ENCODE peak calls at places on chromosomes 16 and 17, in four cellular contexts. Z is IMR-90, N is H1, D is mesenchymal stem cell. O is an unnamed sample.

GRCh38 chr16:50058091-50058771 is 7.5 kb upstream of the HEATR3 start:
- DNase-seq in Z (no peak), N (no peak), D (no peak), O (no peak)

GRCh38 chr17:78469443-78469842 is 91.0 kb downstream of the PGS1 start:
- DNase-seq in Z (no peak), N (no peak), D (no peak), O (no peak)

GRCh38 chr17:17994770-17995169 is 22.1 kb downstream of the DRC3 start:
- DNase-seq in Z (no peak), N (no peak), D (no peak), O (peak)

GRCh38 chr17:3678095-3678820 is 9.6 kb downstream of the EMC6 start:
- DNase-seq in Z (peak), N (no peak), D (no peak), O (no peak)

GRCh38 chr17:20045476-20045875 is 36.3 kb downstream of the SPECC1 start:
- DNase-seq in Z (no peak), N (no peak), D (no peak), O (no peak)

GRCh38 chr17:81991684-81992513 is 14.5 kb downstream of the ASPSCR1 start:
- DNase-seq in Z (peak), N (no peak), D (peak), O (peak)

GRCh38 chr16:89122322-89122831 is 28.7 kb downstream of the ACSF3 start:
- DNase-seq in Z (no peak), N (no peak), D (no peak), O (no peak)

GRCh38 chr16:58501242-58502131 is 1.5 kb downstream of the NDRG4 start:
- DNase-seq in Z (no peak), N (no peak), D (no peak), O (no peak)

GRCh38 chr17:42285346-42286050 is 2.8 kb upstream of the STAT5A start:
- DNase-seq in Z (no peak), N (no peak), D (no peak), O (no peak)

GRCh38 chr17:43449470-43450202 is 34.1 kb upstream of the DHX8 start:
- DNase-seq in Z (no peak), N (no peak), D (no peak), O (no peak)

DNA sequence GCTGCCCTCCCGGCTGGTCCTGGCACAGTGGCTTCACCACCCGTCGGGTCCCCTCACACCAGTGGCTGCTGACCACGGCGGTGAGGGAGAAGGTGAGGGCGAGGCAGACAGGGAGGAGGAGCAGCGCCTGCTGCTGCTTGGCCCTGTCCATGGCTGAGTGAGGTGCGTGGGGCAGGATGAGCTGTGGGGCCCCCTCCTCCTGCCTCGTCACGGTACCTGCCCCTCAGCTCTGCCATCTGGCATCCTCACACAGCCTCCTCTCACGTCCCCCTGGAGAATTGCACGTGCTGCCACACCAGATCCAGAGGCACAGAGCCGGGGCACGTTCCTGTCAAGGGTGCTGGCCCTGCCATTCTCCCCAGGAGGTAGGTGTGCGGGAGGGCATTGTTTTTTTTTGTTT is at the start of gene GSG1L2:
- DNase-seq in Z (no peak), N (no peak), D (no peak), O (no peak)
- H3K23ac ChIP-seq in Z (no peak), N (no peak), D (no peak), O (no peak)

DNA sequence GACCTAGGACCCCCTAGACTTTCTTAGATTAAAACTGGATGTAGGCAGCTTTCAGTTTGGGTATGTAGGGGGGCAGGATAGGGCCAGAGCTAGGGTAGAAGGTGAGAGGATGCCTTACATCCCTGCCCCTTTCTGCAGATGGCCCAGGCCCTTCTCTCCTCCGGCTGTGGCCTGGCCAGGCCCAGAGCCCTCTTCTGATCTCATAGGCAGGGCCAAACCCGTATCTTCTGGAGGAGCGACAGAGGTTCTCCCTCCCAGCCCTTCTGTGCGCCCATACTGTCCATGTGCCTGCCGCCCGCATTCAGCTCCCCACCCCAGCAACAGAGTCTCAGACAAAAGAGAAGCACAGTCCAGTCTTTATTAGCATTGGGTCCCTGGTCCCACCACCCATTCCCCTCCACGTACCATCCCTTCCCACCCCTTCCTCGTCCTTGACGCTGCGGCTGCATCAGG is 2.0 kb upstream of the TSPOAP1 start:
- DNase-seq in Z (no peak), N (no peak), D (no peak), O (no peak)
- H3K23ac ChIP-seq in Z (no peak), N (no peak), D (no peak), O (no peak)

GRCh38 chr17:74350486-74350885 is 11.2 kb downstream of the BTBD17 start:
- DNase-seq in Z (no peak), N (no peak), D (no peak), O (no peak)
- H3K23ac ChIP-seq in Z (no peak), N (no peak), D (no peak), O (no peak)

GRCh38 chr17:54969658-54970572 is 1.4 kb downstream of the STXBP4 start:
- DNase-seq in Z (no peak), N (no peak), D (no peak), O (no peak)

GRCh38 chr17:54968259-54968953 is at the start of the genes COX11 and STXBP4:
- DNase-seq in Z (peak), N (peak), D (peak), O (peak)

GRCh38 chr17:54971147-54971546 is 2.6 kb downstream of the STXBP4 start:
- DNase-seq in Z (no peak), N (no peak), D (no peak), O (no peak)

GRCh38 chr17:54967621-54968258 is 714 bp downstream of the COX11 start:
- DNase-seq in Z (peak), N (no peak), D (peak), O (peak)

DNA sequence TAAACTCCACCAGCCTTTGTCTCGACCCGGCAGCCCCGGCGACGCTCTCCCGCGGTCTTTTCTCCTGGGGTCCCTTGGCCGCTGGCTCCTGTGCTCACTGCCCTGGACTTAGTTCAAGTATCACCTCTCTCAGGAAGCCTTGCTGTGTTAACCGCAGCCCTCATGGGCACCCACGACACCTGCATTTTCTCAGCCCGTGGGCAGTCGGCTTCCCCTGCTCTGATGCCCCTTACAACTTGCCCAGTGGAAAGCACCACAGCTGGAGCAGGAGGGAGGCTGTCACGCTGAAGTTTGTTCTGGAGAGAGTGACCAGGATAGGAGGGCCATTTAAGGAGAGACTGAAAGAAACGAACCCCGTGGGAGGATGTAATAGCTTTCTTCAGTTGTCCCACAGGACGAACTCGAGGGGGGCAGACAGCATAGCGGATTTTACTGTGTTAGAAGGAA is 412 bp downstream of the STXBP4 start:
- DNase-seq in Z (peak), N (no peak), D (peak), O (no peak)
- H3K23ac ChIP-seq in Z (peak), N (no peak), D (no peak), O (no peak)

DNA sequence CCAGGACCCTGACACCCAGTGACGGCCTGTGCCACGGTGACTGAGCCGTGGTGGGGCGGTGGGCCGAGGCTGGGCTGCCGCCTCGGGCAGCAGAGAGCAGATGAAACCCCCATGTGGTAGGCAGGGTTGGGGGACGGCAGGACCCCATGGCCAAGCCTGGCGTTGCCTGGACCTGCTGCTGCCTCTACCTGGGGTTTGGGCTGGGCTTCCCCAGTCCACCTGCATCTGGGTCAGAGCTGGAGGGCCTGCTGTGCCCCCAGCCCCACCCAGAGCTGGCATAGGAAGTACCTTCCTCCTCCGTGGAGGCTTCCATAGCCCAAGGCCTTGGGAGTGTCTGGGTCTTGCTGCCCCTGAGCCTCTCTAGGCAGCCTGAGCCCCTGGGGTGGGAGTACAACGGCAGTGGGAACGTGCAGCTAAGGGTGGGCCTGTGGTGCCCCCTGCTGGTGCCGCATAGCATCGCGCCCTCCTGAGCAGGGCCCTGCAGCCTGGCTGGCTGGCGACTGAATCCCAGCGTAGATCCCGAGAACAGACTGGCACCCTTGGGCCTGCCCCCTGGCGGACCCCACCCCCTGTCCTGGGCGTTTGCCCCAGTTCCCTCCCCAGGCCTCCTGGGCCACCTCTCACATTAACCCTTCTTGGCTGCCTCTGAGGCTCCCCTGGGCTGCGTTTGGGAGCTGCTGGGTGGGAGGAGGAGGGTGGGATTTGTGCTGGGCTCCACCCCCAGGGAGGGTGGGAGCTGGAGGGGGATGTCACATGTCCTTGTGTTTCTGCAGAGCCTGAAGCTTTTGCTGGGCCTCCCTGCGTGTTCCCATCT is 12.6 kb upstream of the ATP6V0C start:
- DNase-seq in Z (peak), N (peak), D (peak), O (peak)
- H3K23ac ChIP-seq in Z (no peak), N (no peak), D (no peak), O (no peak)

DNA sequence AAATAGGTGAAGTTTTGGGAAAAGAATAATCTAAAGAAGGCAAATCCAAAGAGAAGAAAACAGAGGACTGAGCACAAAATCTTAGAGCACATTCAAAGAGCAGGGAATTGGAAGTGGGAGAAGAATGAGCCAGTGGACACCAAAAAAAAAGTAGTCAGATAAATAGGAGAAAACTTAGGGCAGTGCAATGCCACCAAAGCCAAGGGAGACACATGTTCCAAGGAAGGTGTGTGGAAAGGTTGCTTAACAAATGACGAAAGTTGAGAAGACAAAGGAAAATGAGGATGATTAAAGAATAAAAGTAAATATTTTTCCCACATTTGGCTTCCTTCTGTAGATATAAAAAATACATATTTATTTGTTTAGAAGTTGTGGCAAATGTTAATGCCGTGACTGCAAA is 237.6 kb downstream of the TANC2 start:
- DNase-seq in Z (no peak), N (no peak), D (no peak), O (no peak)
- H3K23ac ChIP-seq in Z (no peak), N (no peak), D (no peak), O (no peak)

DNA sequence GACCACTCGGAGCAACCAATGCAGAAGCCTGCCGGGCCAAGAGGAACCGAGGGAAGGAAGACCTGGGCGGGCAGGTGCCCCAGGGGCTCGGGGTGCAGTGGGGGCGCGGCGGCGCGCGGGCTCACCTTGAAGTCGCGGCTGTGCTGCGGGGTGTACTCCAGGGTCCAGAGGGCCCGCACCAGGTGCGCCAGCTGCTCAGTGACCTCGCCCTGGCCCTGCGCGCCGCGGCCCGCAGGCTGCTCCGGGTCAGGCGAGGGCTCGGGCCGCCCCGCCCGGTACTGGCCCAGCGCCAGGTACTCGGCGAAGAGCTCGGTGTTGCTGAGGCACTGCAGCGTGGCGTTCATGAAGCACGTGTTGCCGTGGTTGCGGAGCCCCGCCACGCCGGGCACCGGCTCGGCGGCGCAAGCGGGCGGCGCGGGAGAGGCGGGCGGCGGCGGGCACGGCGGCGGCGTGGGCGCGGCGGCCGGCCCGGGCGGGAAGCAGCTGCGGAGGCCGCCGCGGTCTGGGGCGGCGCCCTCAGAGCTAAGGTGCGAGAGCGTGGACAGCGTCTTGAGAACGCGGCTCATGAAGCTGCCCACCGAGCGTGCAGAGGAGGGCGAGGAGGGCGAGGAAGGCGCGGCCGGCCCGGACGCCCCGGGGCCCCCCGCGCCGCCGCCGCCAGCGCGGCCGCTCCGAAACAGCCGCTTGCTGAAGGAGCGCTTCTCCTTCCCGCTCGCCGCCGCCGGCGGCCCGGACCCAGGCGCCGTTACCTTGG is 562 bp downstream of the USP31 start:
- DNase-seq in Z (peak), N (no peak), D (peak), O (peak)
- H3K23ac ChIP-seq in Z (peak), N (no peak), D (no peak), O (no peak)